ENCODE peak calls at places on chromosomes 3 and 15, in seven cellular contexts. One of them, this sample, is unnamed.

GRCh38 chr3:56115199-56115598 is 353.1 kb downstream of the ERC2 start:
- DNase-seq in NB4: no peak
- DNase-seq in tibial artery: no peak
- DNase-seq in AG04450: no peak
- DNase-seq in HEK293T: no peak
- DNase-seq in A172: no peak
- DNase-seq in sigmoid colon: no peak
- DNase-seq in this sample: no peak

GRCh38 chr15:33314115-33314514 is 3.3 kb downstream of the RYR3 start:
- DNase-seq in A172: no peak
- DNase-seq in AG04450: no peak
- DNase-seq in NB4: no peak
- DNase-seq in sigmoid colon: no peak
- DNase-seq in HEK293T: no peak
- DNase-seq in tibial artery: no peak
- DNase-seq in this sample: no peak

GRCh38 chr3:195352895-195353488 is 82.0 kb upstream of the XXYLT1 start:
- DNase-seq in tibial artery: no peak
- DNase-seq in NB4: no peak
- DNase-seq in A172: peak
- DNase-seq in HEK293T: no peak
- DNase-seq in AG04450: peak
- DNase-seq in sigmoid colon: no peak
- DNase-seq in this sample: no peak

GRCh38 chr15:39581501-39582285 is 814 bp downstream of the THBS1 start:
- DNase-seq in NB4: peak
- DNase-seq in tibial artery: peak
- DNase-seq in HEK293T: peak
- DNase-seq in sigmoid colon: peak
- DNase-seq in AG04450: no peak
- DNase-seq in A172: no peak
- DNase-seq in this sample: no peak

GRCh38 chr3:157088506-157089454 is 71.2 kb downstream of the CCNL1 start:
- DNase-seq in tibial artery: peak
- DNase-seq in HEK293T: peak
- DNase-seq in AG04450: peak
- DNase-seq in sigmoid colon: peak
- DNase-seq in A172: peak
- DNase-seq in NB4: peak
- DNase-seq in this sample: no peak

GRCh38 chr3:38649500-38650247 is at the start of gene SCN5A:
- DNase-seq in tibial artery: no peak
- DNase-seq in HEK293T: peak
- DNase-seq in sigmoid colon: peak
- DNase-seq in NB4: peak
- DNase-seq in A172: no peak
- DNase-seq in AG04450: no peak
- DNase-seq in this sample: no peak

GRCh38 chr15:35698978-35699377 is 153.0 kb upstream of the DPH6 start:
- DNase-seq in A172: no peak
- DNase-seq in HEK293T: no peak
- DNase-seq in tibial artery: no peak
- DNase-seq in AG04450: no peak
- DNase-seq in NB4: no peak
- DNase-seq in sigmoid colon: no peak
- DNase-seq in this sample: no peak

GRCh38 chr15:55530861-55531313 is 22.9 kb upstream of the DNAAF4 start:
- DNase-seq in A172: peak
- DNase-seq in HEK293T: no peak
- DNase-seq in tibial artery: no peak
- DNase-seq in sigmoid colon: no peak
- DNase-seq in AG04450: peak
- DNase-seq in NB4: no peak
- DNase-seq in this sample: no peak

GRCh38 chr3:32544894-32545293 is 25.8 kb downstream of the DYNC1LI1 start:
- DNase-seq in tibial artery: no peak
- DNase-seq in AG04450: no peak
- DNase-seq in NB4: no peak
- DNase-seq in A172: no peak
- DNase-seq in HEK293T: no peak
- DNase-seq in sigmoid colon: no peak
- DNase-seq in this sample: no peak

GRCh38 chr3:110384601-110385000 is 687.0 kb upstream of the NECTIN3 start:
- DNase-seq in AG04450: peak
- DNase-seq in tibial artery: no peak
- DNase-seq in HEK293T: no peak
- DNase-seq in NB4: no peak
- DNase-seq in sigmoid colon: no peak
- DNase-seq in A172: peak
- DNase-seq in this sample: no peak

GRCh38 chr3:25156526-25157075 is 271.5 kb upstream of the RARB start:
- DNase-seq in AG04450: no peak
- DNase-seq in A172: peak
- DNase-seq in tibial artery: no peak
- DNase-seq in HEK293T: no peak
- DNase-seq in NB4: no peak
- DNase-seq in sigmoid colon: no peak
- DNase-seq in this sample: no peak

GRCh38 chr3:172856766-172857742 is 106.5 kb downstream of the ECT2 start:
- DNase-seq in tibial artery: no peak
- DNase-seq in NB4: no peak
- DNase-seq in HEK293T: peak
- DNase-seq in sigmoid colon: no peak
- DNase-seq in A172: peak
- DNase-seq in AG04450: no peak
- DNase-seq in this sample: no peak

GRCh38 chr15:41806291-41807181 is 21.4 kb upstream of the JMJD7 start:
- DNase-seq in tibial artery: no peak
- DNase-seq in HEK293T: no peak
- DNase-seq in sigmoid colon: peak
- DNase-seq in AG04450: no peak
- DNase-seq in NB4: peak
- DNase-seq in A172: peak
- DNase-seq in this sample: no peak

GRCh38 chr3:133927543-133928066 is 31.9 kb upstream of the RAB6B start:
- DNase-seq in NB4: peak
- DNase-seq in tibial artery: no peak
- DNase-seq in HEK293T: peak
- DNase-seq in AG04450: no peak
- DNase-seq in A172: no peak
- DNase-seq in sigmoid colon: no peak
- DNase-seq in this sample: no peak

GRCh38 chr3:104810896-104811295 is 555.8 kb upstream of the ALCAM start:
- DNase-seq in tibial artery: no peak
- DNase-seq in AG04450: no peak
- DNase-seq in sigmoid colon: no peak
- DNase-seq in A172: no peak
- DNase-seq in NB4: no peak
- DNase-seq in HEK293T: no peak
- DNase-seq in this sample: no peak

GRCh38 chr15:31457631-31458526 is 131.2 kb downstream of the KLF13 start:
- DNase-seq in A172: peak
- DNase-seq in NB4: no peak
- DNase-seq in HEK293T: no peak
- DNase-seq in tibial artery: peak
- DNase-seq in sigmoid colon: no peak
- DNase-seq in AG04450: peak
- DNase-seq in this sample: no peak

GRCh38 chr3:67559029-67559605 is 95.3 kb downstream of the SUCLG2 start:
- DNase-seq in NB4: no peak
- DNase-seq in A172: no peak
- DNase-seq in sigmoid colon: no peak
- DNase-seq in AG04450: no peak
- DNase-seq in HEK293T: no peak
- DNase-seq in tibial artery: no peak
- DNase-seq in this sample: no peak

GRCh38 chr3:101065962-101066361 is 72.7 kb upstream of the ABI3BP start:
- DNase-seq in HEK293T: no peak
- DNase-seq in AG04450: peak
- DNase-seq in A172: peak
- DNase-seq in sigmoid colon: no peak
- DNase-seq in tibial artery: no peak
- DNase-seq in NB4: no peak
- DNase-seq in this sample: no peak

GRCh38 chr3:115830764-115831395 is 207.6 kb downstream of the GAP43 start:
- DNase-seq in tibial artery: no peak
- DNase-seq in A172: no peak
- DNase-seq in HEK293T: no peak
- DNase-seq in AG04450: no peak
- DNase-seq in NB4: no peak
- DNase-seq in sigmoid colon: no peak
- DNase-seq in this sample: no peak

GRCh38 chr3:48528043-48528442 is 24.1 kb upstream of the SHISA5 start:
- DNase-seq in NB4: peak
- DNase-seq in A172: no peak
- DNase-seq in sigmoid colon: no peak
- DNase-seq in AG04450: no peak
- DNase-seq in tibial artery: no peak
- DNase-seq in HEK293T: no peak
- DNase-seq in this sample: no peak

GRCh38 chr15:58932791-58933310 is 628 bp downstream of the SLTM start:
- DNase-seq in HEK293T: peak
- DNase-seq in tibial artery: no peak
- DNase-seq in AG04450: no peak
- DNase-seq in A172: no peak
- DNase-seq in sigmoid colon: peak
- DNase-seq in NB4: no peak
- DNase-seq in this sample: peak

GRCh38 chr3:169667710-169668080 is 4.2 kb upstream of the MECOM start:
- DNase-seq in A172: no peak
- DNase-seq in HEK293T: no peak
- DNase-seq in NB4: no peak
- DNase-seq in tibial artery: no peak
- DNase-seq in sigmoid colon: no peak
- DNase-seq in AG04450: no peak
- DNase-seq in this sample: no peak

GRCh38 chr3:95235916-95236315 is 1173.1 kb downstream of the NSUN3 start:
- DNase-seq in NB4: no peak
- DNase-seq in A172: no peak
- DNase-seq in HEK293T: no peak
- DNase-seq in sigmoid colon: no peak
- DNase-seq in tibial artery: no peak
- DNase-seq in AG04450: no peak
- DNase-seq in this sample: no peak

GRCh38 chr3:72123908-72124441 is 339.0 kb upstream of the PROK2 start:
- DNase-seq in HEK293T: peak
- DNase-seq in NB4: no peak
- DNase-seq in AG04450: peak
- DNase-seq in A172: peak
- DNase-seq in sigmoid colon: peak
- DNase-seq in tibial artery: peak
- DNase-seq in this sample: no peak

GRCh38 chr3:47005212-47006144 is 26.0 kb downstream of the NBEAL2 start:
- DNase-seq in HEK293T: no peak
- DNase-seq in AG04450: no peak
- DNase-seq in NB4: no peak
- DNase-seq in A172: no peak
- DNase-seq in sigmoid colon: peak
- DNase-seq in tibial artery: no peak
- DNase-seq in this sample: no peak

GRCh38 chr3:131960324-131960723 is 74.5 kb downstream of the CPNE4 start:
- DNase-seq in NB4: peak
- DNase-seq in HEK293T: no peak
- DNase-seq in A172: no peak
- DNase-seq in tibial artery: no peak
- DNase-seq in sigmoid colon: no peak
- DNase-seq in AG04450: peak
- DNase-seq in this sample: no peak

GRCh38 chr3:127709320-127710060 is 36.7 kb downstream of the ABTB1 start:
- DNase-seq in HEK293T: no peak
- DNase-seq in AG04450: no peak
- DNase-seq in tibial artery: no peak
- DNase-seq in A172: no peak
- DNase-seq in NB4: no peak
- DNase-seq in sigmoid colon: peak
- DNase-seq in this sample: no peak

GRCh38 chr3:121809249-121809648 is 25.6 kb downstream of the IQCB1 start:
- DNase-seq in HEK293T: no peak
- DNase-seq in AG04450: no peak
- DNase-seq in tibial artery: no peak
- DNase-seq in sigmoid colon: no peak
- DNase-seq in A172: no peak
- DNase-seq in NB4: no peak
- DNase-seq in this sample: no peak

GRCh38 chr3:160870327-160870726 is 114.3 kb downstream of the PPM1L start:
- DNase-seq in tibial artery: no peak
- DNase-seq in NB4: no peak
- DNase-seq in sigmoid colon: no peak
- DNase-seq in AG04450: no peak
- DNase-seq in A172: no peak
- DNase-seq in HEK293T: peak
- DNase-seq in this sample: no peak

GRCh38 chr15:74499366-74499765 is 38.4 kb upstream of the UBL7 start:
- DNase-seq in NB4: no peak
- DNase-seq in A172: no peak
- DNase-seq in AG04450: no peak
- DNase-seq in sigmoid colon: no peak
- DNase-seq in tibial artery: no peak
- DNase-seq in HEK293T: no peak
- DNase-seq in this sample: no peak

GRCh38 chr3:114445233-114445632 is 151.4 kb downstream of the TIGIT start:
- DNase-seq in A172: no peak
- DNase-seq in sigmoid colon: no peak
- DNase-seq in tibial artery: no peak
- DNase-seq in AG04450: no peak
- DNase-seq in HEK293T: no peak
- DNase-seq in NB4: no peak
- DNase-seq in this sample: no peak

GRCh38 chr3:45779746-45780735 is 16.3 kb downstream of the SLC6A20 start:
- DNase-seq in HEK293T: no peak
- DNase-seq in sigmoid colon: peak
- DNase-seq in tibial artery: no peak
- DNase-seq in A172: no peak
- DNase-seq in AG04450: no peak
- DNase-seq in NB4: no peak
- DNase-seq in this sample: no peak

This sample was measured in GF-D8.